ENCODE peak calls at places on chromosomes 13 and 19, in four cellular contexts. U is amniotic epithelial cell; O is esophagus squamous epithelium; M is T-helper 2 cell treated with Interferon-gamma antibody and Interleukin-4, amounts not matched to agents 5 μg/mL and 100 μg/mL, for 36 hours. T is an unnamed sample.

GRCh38 chr19:4297901-4298771 is 4.1 kb downstream of the TMIGD2 start:
- DNase-seq in U (no peak), O (no peak), M (peak), T (no peak)

GRCh38 chr19:54389556-54389955 is 24.8 kb upstream of the LAIR1 start:
- DNase-seq in U (no peak), O (no peak), M (no peak), T (no peak)

GRCh38 chr13:65417953-65418352 is 1812.2 kb downstream of the PCDH9 start:
- DNase-seq in U (peak), O (no peak), M (no peak), T (no peak)

GRCh38 chr13:110298566-110299321 is 8.2 kb downstream of the COL4A1 start:
- DNase-seq in U (peak), O (no peak), M (peak), T (no peak)

GRCh38 chr19:409006-409514 is at the start of gene C2CD4C:
- DNase-seq in U (no peak), O (no peak), M (no peak), T (no peak)

GRCh38 chr13:23598371-23598770 is 28.2 kb downstream of the TNFRSF19 start:
- DNase-seq in U (no peak), O (no peak), M (no peak), T (no peak)

GRCh38 chr19:36246006-36246391 is 31.1 kb downstream of the ZNF146 start:
- DNase-seq in U (no peak), O (no peak), M (no peak), T (no peak)

GRCh38 chr13:43005460-43006236 is 13.6 kb upstream of the EPSTI1 start:
- DNase-seq in U (peak), O (no peak), M (no peak), T (no peak)

GRCh38 chr19:3178377-3178972 is at the start of gene S1PR4:
- DNase-seq in U (no peak), O (no peak), M (peak), T (no peak)

GRCh38 chr13:99484405-99484981 is 16.8 kb upstream of the TM9SF2 start:
- DNase-seq in U (peak), O (no peak), M (no peak), T (no peak)

GRCh38 chr19:11203194-11204075 is 6.1 kb upstream of the KANK2 start:
- DNase-seq in U (peak), O (no peak), M (no peak), T (no peak)

GRCh38 chr19:7860902-7861618 is 13.1 kb downstream of the PRR36 start:
- DNase-seq in U (no peak), O (no peak), M (no peak), T (peak)

GRCh38 chr13:37495046-37495445 is 103.5 kb downstream of the POSTN start:
- DNase-seq in U (no peak), O (no peak), M (no peak), T (no peak)

GRCh38 chr19:29666634-29667389 is 1.6 kb downstream of the PLEKHF1 start:
- DNase-seq in U (peak), O (no peak), M (no peak), T (no peak)

GRCh38 chr19:17831419-17831888 is 10.1 kb upstream of the INSL3 start:
- DNase-seq in U (no peak), O (no peak), M (no peak), T (no peak)

GRCh38 chr19:40613669-40614594 is 12.8 kb downstream of the LTBP4 start:
- DNase-seq in U (peak), O (peak), M (peak), T (no peak)

GRCh38 chr13:41465215-41465907 is 8.0 kb downstream of the RGCC start:
- DNase-seq in U (peak), O (peak), M (peak), T (no peak)

GRCh38 chr13:31904941-31905824 is 126.4 kb upstream of the FRY start:
- DNase-seq in U (no peak), O (no peak), M (no peak), T (no peak)

GRCh38 chr19:23956051-23956450 is 41.4 kb downstream of the ZNF726 start:
- DNase-seq in U (no peak), O (no peak), M (no peak), T (no peak)

GRCh38 chr19:47778089-47778953 is at the start of gene SELENOW:
- DNase-seq in U (peak), O (no peak), M (peak), T (no peak)

GRCh38 chr13:46315491-46316075 is 71.5 kb downstream of the RUBCNL start:
- DNase-seq in U (no peak), O (no peak), M (no peak), T (no peak)

GRCh38 chr19:45001087-45001739 is at the start of gene RELB:
- DNase-seq in U (peak), O (peak), M (peak), T (no peak)

GRCh38 chr19:12794936-12795335 is 3.6 kb downstream of the JUNB start:
- DNase-seq in U (no peak), O (no peak), M (no peak), T (no peak)

GRCh38 chr19:16025108-16026101 is 50.9 kb upstream of the TPM4 start:
- DNase-seq in U (peak), O (no peak), M (no peak), T (no peak)

GRCh38 chr13:49935171-49936084 is 712 bp downstream of the SPRYD7 start:
- DNase-seq in U (peak), O (peak), M (peak), T (no peak)

GRCh38 chr19:9836021-9836420 is 903 bp downstream of the PIN1 start:
- DNase-seq in U (peak), O (no peak), M (no peak), T (no peak)